ENCODE peak calls at places on chromosomes 5 and 9, in five cellular contexts. One of them, this sample, is unnamed.

GRCh38 chr5:132046915-132047314 is 13.5 kb upstream of the IL3 start:
- DNase-seq in stimulated activated CD4-positive, alpha-beta T cell treated with anti-CD3 and anti-CD28 coated beads, TNF-alpha, amount 100 ng/mL, for 48 hours: no peak
- DNase-seq in caudate nucleus: no peak
- DNase-seq in activated CD4-positive, alpha-beta T cell treated with anti-CD3 and anti-CD28 coated beads, Interleukin-2, amount 50 U/mL, for 48 hours: no peak
- DNase-seq in endothelial cell: no peak
- DNase-seq in this sample: no peak

GRCh38 chr5:149731617-149732400 is 1.7 kb downstream of the PPARGC1B start:
- DNase-seq in stimulated activated CD4-positive, alpha-beta T cell treated with anti-CD3 and anti-CD28 coated beads, TNF-alpha, amount 100 ng/mL, for 48 hours: peak; percentile 82
- DNase-seq in caudate nucleus: peak; percentile 59
- DNase-seq in activated CD4-positive, alpha-beta T cell treated with anti-CD3 and anti-CD28 coated beads, Interleukin-2, amount 50 U/mL, for 48 hours: peak; percentile 82
- DNase-seq in endothelial cell: peak; percentile 65
- DNase-seq in this sample: peak; percentile 82

GRCh38 chr5:25754895-25755294 is 1110.1 kb upstream of the CDH10 start:
- DNase-seq in stimulated activated CD4-positive, alpha-beta T cell treated with anti-CD3 and anti-CD28 coated beads, TNF-alpha, amount 100 ng/mL, for 48 hours: no peak
- DNase-seq in caudate nucleus: no peak
- DNase-seq in activated CD4-positive, alpha-beta T cell treated with anti-CD3 and anti-CD28 coated beads, Interleukin-2, amount 50 U/mL, for 48 hours: no peak
- DNase-seq in endothelial cell: no peak
- DNase-seq in this sample: no peak

GRCh38 chr5:178996156-178996555 is 1.0 kb upstream of the GRM6 start:
- DNase-seq in stimulated activated CD4-positive, alpha-beta T cell treated with anti-CD3 and anti-CD28 coated beads, TNF-alpha, amount 100 ng/mL, for 48 hours: no peak
- DNase-seq in caudate nucleus: no peak
- DNase-seq in activated CD4-positive, alpha-beta T cell treated with anti-CD3 and anti-CD28 coated beads, Interleukin-2, amount 50 U/mL, for 48 hours: no peak
- DNase-seq in endothelial cell: no peak
- DNase-seq in this sample: no peak

GRCh38 chr5:65924366-65925093 is 1.8 kb upstream of the ERBIN start:
- DNase-seq in stimulated activated CD4-positive, alpha-beta T cell treated with anti-CD3 and anti-CD28 coated beads, TNF-alpha, amount 100 ng/mL, for 48 hours: no peak
- DNase-seq in caudate nucleus: no peak
- DNase-seq in activated CD4-positive, alpha-beta T cell treated with anti-CD3 and anti-CD28 coated beads, Interleukin-2, amount 50 U/mL, for 48 hours: no peak
- DNase-seq in endothelial cell: no peak
- DNase-seq in this sample: no peak

GRCh38 chr5:39714036-39714698 is 289.4 kb upstream of the DAB2 start:
- DNase-seq in stimulated activated CD4-positive, alpha-beta T cell treated with anti-CD3 and anti-CD28 coated beads, TNF-alpha, amount 100 ng/mL, for 48 hours: peak; percentile 11
- DNase-seq in caudate nucleus: no peak
- DNase-seq in activated CD4-positive, alpha-beta T cell treated with anti-CD3 and anti-CD28 coated beads, Interleukin-2, amount 50 U/mL, for 48 hours: peak; percentile 36
- DNase-seq in endothelial cell: peak; percentile 45
- DNase-seq in this sample: peak; percentile 17

GRCh38 chr5:23412011-23412410 is 95.4 kb upstream of the PRDM9 start:
- DNase-seq in stimulated activated CD4-positive, alpha-beta T cell treated with anti-CD3 and anti-CD28 coated beads, TNF-alpha, amount 100 ng/mL, for 48 hours: no peak
- DNase-seq in caudate nucleus: no peak
- DNase-seq in activated CD4-positive, alpha-beta T cell treated with anti-CD3 and anti-CD28 coated beads, Interleukin-2, amount 50 U/mL, for 48 hours: no peak
- DNase-seq in endothelial cell: no peak
- DNase-seq in this sample: no peak

GRCh38 chr9:95025213-95026170 is 292.0 kb downstream of the FANCC start:
- DNase-seq in stimulated activated CD4-positive, alpha-beta T cell treated with anti-CD3 and anti-CD28 coated beads, TNF-alpha, amount 100 ng/mL, for 48 hours: no peak
- DNase-seq in caudate nucleus: no peak
- DNase-seq in activated CD4-positive, alpha-beta T cell treated with anti-CD3 and anti-CD28 coated beads, Interleukin-2, amount 50 U/mL, for 48 hours: no peak
- DNase-seq in endothelial cell: no peak
- DNase-seq in this sample: peak; percentile 84

GRCh38 chr5:130222638-130223037 is 318.4 kb downstream of the CHSY3 start:
- DNase-seq in stimulated activated CD4-positive, alpha-beta T cell treated with anti-CD3 and anti-CD28 coated beads, TNF-alpha, amount 100 ng/mL, for 48 hours: no peak
- DNase-seq in caudate nucleus: no peak
- DNase-seq in activated CD4-positive, alpha-beta T cell treated with anti-CD3 and anti-CD28 coated beads, Interleukin-2, amount 50 U/mL, for 48 hours: no peak
- DNase-seq in endothelial cell: no peak
- DNase-seq in this sample: no peak

GRCh38 chr5:139474815-139475791 is 4.3 kb downstream of the SMIM33 start:
- DNase-seq in stimulated activated CD4-positive, alpha-beta T cell treated with anti-CD3 and anti-CD28 coated beads, TNF-alpha, amount 100 ng/mL, for 48 hours: no peak
- DNase-seq in caudate nucleus: no peak
- DNase-seq in activated CD4-positive, alpha-beta T cell treated with anti-CD3 and anti-CD28 coated beads, Interleukin-2, amount 50 U/mL, for 48 hours: no peak
- DNase-seq in endothelial cell: no peak
- DNase-seq in this sample: no peak

GRCh38 chr9:21465859-21466518 is 16.1 kb downstream of the IFNE start:
- DNase-seq in stimulated activated CD4-positive, alpha-beta T cell treated with anti-CD3 and anti-CD28 coated beads, TNF-alpha, amount 100 ng/mL, for 48 hours: no peak
- DNase-seq in caudate nucleus: no peak
- DNase-seq in activated CD4-positive, alpha-beta T cell treated with anti-CD3 and anti-CD28 coated beads, Interleukin-2, amount 50 U/mL, for 48 hours: no peak
- DNase-seq in endothelial cell: peak; percentile 43
- DNase-seq in this sample: no peak

GRCh38 chr5:143887302-143887638 is 75.3 kb downstream of the HMHB1 start:
- DNase-seq in stimulated activated CD4-positive, alpha-beta T cell treated with anti-CD3 and anti-CD28 coated beads, TNF-alpha, amount 100 ng/mL, for 48 hours: no peak
- DNase-seq in caudate nucleus: no peak
- DNase-seq in activated CD4-positive, alpha-beta T cell treated with anti-CD3 and anti-CD28 coated beads, Interleukin-2, amount 50 U/mL, for 48 hours: no peak
- DNase-seq in endothelial cell: no peak
- DNase-seq in this sample: peak; percentile 83

GRCh38 chr5:177472460-177473441 is 683 bp downstream of the DBN1 start:
- DNase-seq in stimulated activated CD4-positive, alpha-beta T cell treated with anti-CD3 and anti-CD28 coated beads, TNF-alpha, amount 100 ng/mL, for 48 hours: peak; percentile 56
- DNase-seq in caudate nucleus: no peak
- DNase-seq in activated CD4-positive, alpha-beta T cell treated with anti-CD3 and anti-CD28 coated beads, Interleukin-2, amount 50 U/mL, for 48 hours: peak; percentile 65
- DNase-seq in endothelial cell: peak; percentile 66
- DNase-seq in this sample: peak; percentile 65

GRCh38 chr9:98811051-98811650 is 3.7 kb downstream of the GALNT12 start:
- DNase-seq in stimulated activated CD4-positive, alpha-beta T cell treated with anti-CD3 and anti-CD28 coated beads, TNF-alpha, amount 100 ng/mL, for 48 hours: no peak
- DNase-seq in caudate nucleus: no peak
- DNase-seq in activated CD4-positive, alpha-beta T cell treated with anti-CD3 and anti-CD28 coated beads, Interleukin-2, amount 50 U/mL, for 48 hours: no peak
- DNase-seq in endothelial cell: no peak
- DNase-seq in this sample: no peak

GRCh38 chr5:16855475-16855874 is 80.6 kb downstream of the MYO10 start:
- DNase-seq in stimulated activated CD4-positive, alpha-beta T cell treated with anti-CD3 and anti-CD28 coated beads, TNF-alpha, amount 100 ng/mL, for 48 hours: no peak
- DNase-seq in caudate nucleus: no peak
- DNase-seq in activated CD4-positive, alpha-beta T cell treated with anti-CD3 and anti-CD28 coated beads, Interleukin-2, amount 50 U/mL, for 48 hours: no peak
- DNase-seq in endothelial cell: peak; percentile 24
- DNase-seq in this sample: peak; percentile 52

GRCh38 chr5:6573651-6574101 is 59.2 kb downstream of the NSUN2 start:
- DNase-seq in stimulated activated CD4-positive, alpha-beta T cell treated with anti-CD3 and anti-CD28 coated beads, TNF-alpha, amount 100 ng/mL, for 48 hours: no peak
- DNase-seq in caudate nucleus: no peak
- DNase-seq in activated CD4-positive, alpha-beta T cell treated with anti-CD3 and anti-CD28 coated beads, Interleukin-2, amount 50 U/mL, for 48 hours: no peak
- DNase-seq in endothelial cell: no peak
- DNase-seq in this sample: no peak

GRCh38 chr9:85157763-85158162 is 488.2 kb downstream of the NTRK2 start:
- DNase-seq in stimulated activated CD4-positive, alpha-beta T cell treated with anti-CD3 and anti-CD28 coated beads, TNF-alpha, amount 100 ng/mL, for 48 hours: no peak
- DNase-seq in caudate nucleus: no peak
- DNase-seq in activated CD4-positive, alpha-beta T cell treated with anti-CD3 and anti-CD28 coated beads, Interleukin-2, amount 50 U/mL, for 48 hours: no peak
- DNase-seq in endothelial cell: no peak
- DNase-seq in this sample: peak; percentile 15

GRCh38 chr5:99083197-99083596 is 154.4 kb upstream of the CHD1 start:
- DNase-seq in stimulated activated CD4-positive, alpha-beta T cell treated with anti-CD3 and anti-CD28 coated beads, TNF-alpha, amount 100 ng/mL, for 48 hours: no peak
- DNase-seq in caudate nucleus: no peak
- DNase-seq in activated CD4-positive, alpha-beta T cell treated with anti-CD3 and anti-CD28 coated beads, Interleukin-2, amount 50 U/mL, for 48 hours: no peak
- DNase-seq in endothelial cell: no peak
- DNase-seq in this sample: no peak

GRCh38 chr9:81132318-81132717 is 557.0 kb downstream of the TLE1 start:
- DNase-seq in stimulated activated CD4-positive, alpha-beta T cell treated with anti-CD3 and anti-CD28 coated beads, TNF-alpha, amount 100 ng/mL, for 48 hours: no peak
- DNase-seq in caudate nucleus: no peak
- DNase-seq in activated CD4-positive, alpha-beta T cell treated with anti-CD3 and anti-CD28 coated beads, Interleukin-2, amount 50 U/mL, for 48 hours: no peak
- DNase-seq in endothelial cell: no peak
- DNase-seq in this sample: no peak